ENCODE peak calls at places on chromosome 19, in six cellular contexts. Q is right atrium auricular region; F is osteocyte; P is sciatic nerve; D is bronchial epithelial cell; S is stimulated activated CD8-positive, alpha-beta memory T cell treated with anti-CD3 and anti-CD28 coated beads, Interleukin-7, amount 100 ng/mL, for 1 hour. G is an unnamed sample.

GRCh38 chr19:3516675-3517207 is 10.6 kb downstream of the FZR1 start:
- DNase-seq in Q (no peak), F (no peak), P (no peak), D (no peak), S (no peak), G (no peak)

GRCh38 chr19:45069056-45069455 is 7.2 kb downstream of the ZNF296 start:
- DNase-seq in Q (no peak), F (no peak), P (no peak), D (peak), S (no peak), G (no peak)

GRCh38 chr19:14577885-14578427 is 4.9 kb upstream of the CLEC17A start:
- DNase-seq in Q (no peak), F (no peak), P (no peak), D (no peak), S (no peak), G (peak)

GRCh38 chr19:29372921-29373797 is 152.6 kb upstream of the VSTM2B start:
- DNase-seq in Q (peak), F (peak), P (no peak), D (no peak), S (no peak), G (no peak)

GRCh38 chr19:726993-727956 is 18.5 kb downstream of the PALM start:
- DNase-seq in Q (no peak), F (no peak), P (no peak), D (no peak), S (no peak), G (no peak)

GRCh38 chr19:40756502-40757110 is 5.6 kb downstream of the SNRPA start:
- DNase-seq in Q (no peak), F (no peak), P (no peak), D (peak), S (no peak), G (no peak)

GRCh38 chr19:17671906-17672305 is 16.2 kb downstream of the UNC13A start:
- DNase-seq in Q (no peak), F (no peak), P (no peak), D (peak), S (no peak), G (peak)

GRCh38 chr19:10603873-10604459 is 16.9 kb upstream of the AP1M2 start:
- DNase-seq in Q (peak), F (no peak), P (no peak), D (no peak), S (no peak), G (peak)

GRCh38 chr19:57558525-57558924 is 1.1 kb downstream of the ZNF550 start:
- DNase-seq in Q (no peak), F (no peak), P (no peak), D (peak), S (no peak), G (peak)

GRCh38 chr19:29724102-29724641 is 9.1 kb upstream of the C19orf12 start:
- DNase-seq in Q (no peak), F (no peak), P (no peak), D (no peak), S (no peak), G (peak)

GRCh38 chr19:4184718-4185352 is 2.3 kb downstream of the ANKRD24 start:
- DNase-seq in Q (no peak), F (no peak), P (no peak), D (no peak), S (no peak), G (no peak)

GRCh38 chr19:33241530-33242101 is 16.0 kb upstream of the SLC7A10 start:
- DNase-seq in Q (no peak), F (no peak), P (no peak), D (peak), S (no peak), G (peak)

GRCh38 chr19:18046066-18046718 is 38.2 kb downstream of the ARRDC2 start:
- DNase-seq in Q (peak), F (no peak), P (no peak), D (peak), S (no peak), G (no peak)

GRCh38 chr19:12938536-12939291 is at the start of gene CALR:
- DNase-seq in Q (no peak), F (no peak), P (no peak), D (no peak), S (no peak), G (no peak)

GRCh38 chr19:16457195-16457953 is 14.4 kb downstream of the EPS15L1 start:
- DNase-seq in Q (no peak), F (peak), P (peak), D (peak), S (no peak), G (no peak)

GRCh38 chr19:32201661-32202060 is 143.7 kb upstream of the ZNF507 start:
- DNase-seq in Q (no peak), F (peak), P (no peak), D (no peak), S (no peak), G (no peak)

GRCh38 chr19:45882652-45883585 is 3.0 kb downstream of the IRF2BP1 start:
- DNase-seq in Q (peak), F (peak), P (peak), D (peak), S (peak), G (peak)

GRCh38 chr19:703651-704446 is 4.9 kb upstream of the PALM start:
- DNase-seq in Q (peak), F (no peak), P (peak), D (no peak), S (peak), G (peak)

GRCh38 chr19:49488046-49488862 is 846 bp downstream of the RPL13A start:
- DNase-seq in Q (no peak), F (no peak), P (no peak), D (no peak), S (no peak), G (peak)

GRCh38 chr19:610071-610800 is 20.6 kb downstream of the HCN2 start:
- DNase-seq in Q (no peak), F (no peak), P (no peak), D (no peak), S (no peak), G (no peak)

GRCh38 chr19:3053780-3054179 is 8.5 kb downstream of the TLE5 start:
- DNase-seq in Q (no peak), F (no peak), P (no peak), D (no peak), S (no peak), G (no peak)

GRCh38 chr19:45474941-45475516 is 7.2 kb downstream of the FOSB start:
- DNase-seq in Q (no peak), F (no peak), P (no peak), D (peak), S (no peak), G (no peak)

GRCh38 chr19:15453091-15453498 is 3.3 kb upstream of the WIZ start:
- DNase-seq in Q (no peak), F (no peak), P (no peak), D (no peak), S (no peak), G (no peak)

GRCh38 chr19:2337329-2337707 is 8.8 kb downstream of the SPPL2B start:
- DNase-seq in Q (no peak), F (no peak), P (no peak), D (no peak), S (no peak), G (no peak)

GRCh38 chr19:18488403-18488723 is 33.5 kb downstream of the ELL start:
- DNase-seq in Q (no peak), F (no peak), P (no peak), D (no peak), S (no peak), G (no peak)

GRCh38 chr19:35060160-35060855 is 18.8 kb downstream of the HPN start:
- DNase-seq in Q (no peak), F (no peak), P (no peak), D (no peak), S (no peak), G (no peak)

GRCh38 chr19:48961051-48961649 is 4.0 kb upstream of the FTL start:
- DNase-seq in Q (no peak), F (no peak), P (no peak), D (no peak), S (no peak), G (no peak)

GRCh38 chr19:43759515-43759914 is 4.8 kb upstream of the SMG9 start:
- DNase-seq in Q (no peak), F (no peak), P (no peak), D (peak), S (no peak), G (no peak)

GRCh38 chr19:46608581-46609345 is 7.6 kb downstream of the CALM3 start:
- DNase-seq in Q (no peak), F (no peak), P (peak), D (no peak), S (no peak), G (no peak)

GRCh38 chr19:44847144-44848035 is 1.3 kb downstream of the NECTIN2 start:
- DNase-seq in Q (peak), F (peak), P (peak), D (peak), S (no peak), G (peak)